ENCODE peak calls at places on chromosomes 1 and 21, in five cellular contexts. Y, T, B, V and D are unnamed samples.

GRCh38 chr1:20367626-20368025 is 77.0 kb downstream of the VWA5B1 start:
- DNase-seq in V (no peak), T (no peak), B (no peak), Y (no peak), D (no peak)

GRCh38 chr1:241611063-241611462 is 29.1 kb downstream of the CHML start:
- DNase-seq in B (peak; percentile 61), V (peak; percentile 29), Y (peak; percentile 72), T (no peak), D (peak; percentile 23)

GRCh38 chr1:19000065-19000464 is 43.6 kb upstream of the IFFO2 start:
- DNase-seq in V (no peak), B (no peak), Y (peak; percentile 80), T (no peak), D (no peak)

GRCh38 chr1:91863498-91863897 is 22.5 kb downstream of the TGFBR3 start:
- DNase-seq in B (no peak), T (no peak), V (no peak), Y (no peak), D (no peak)

GRCh38 chr1:21361506-21361905 is 71.2 kb upstream of the ECE1 start:
- DNase-seq in Y (no peak), V (no peak), T (no peak), B (no peak), D (no peak)

GRCh38 chr1:60251426-60251825 is 177.9 kb upstream of the C1orf87 start:
- DNase-seq in V (no peak), Y (no peak), B (no peak), T (no peak), D (no peak)

GRCh38 chr1:53135735-53136114 is 6.7 kb downstream of the SLC1A7 start:
- DNase-seq in T (no peak), B (peak; percentile 64), Y (no peak), V (no peak), D (no peak)

GRCh38 chr1:219710529-219711194 is 97.8 kb upstream of the ZC3H11B start:
- DNase-seq in B (no peak), T (no peak), V (no peak), Y (no peak), D (no peak)

GRCh38 chr1:181175955-181176354 is 87.5 kb downstream of the IER5 start:
- DNase-seq in V (no peak), T (no peak), Y (no peak), B (no peak), D (no peak)

GRCh38 chr1:246572795-246573194 is 6.5 kb downstream of the CNST start:
- DNase-seq in B (no peak), T (no peak), Y (no peak), V (no peak), D (no peak)

GRCh38 chr1:66283583-66284041 is 250.3 kb upstream of the SGIP1 start:
- DNase-seq in Y (no peak), V (no peak), T (peak; percentile 66), B (no peak), D (no peak)

GRCh38 chr21:31913191-31913608 is 40.4 kb downstream of the HUNK start:
- DNase-seq in Y (no peak), V (no peak), T (no peak), B (no peak), D (no peak)

GRCh38 chr1:3731951-3732746 is 20.1 kb upstream of the CCDC27 start:
- DNase-seq in V (no peak), T (no peak), B (no peak), Y (no peak), D (no peak)

GRCh38 chr1:28296401-28297220 is 32.2 kb upstream of the MED18 start:
- DNase-seq in V (no peak), Y (peak; percentile 88), T (no peak), B (peak; percentile 57), D (peak; percentile 79)

GRCh38 chr1:111745670-111746613 is 6.7 kb upstream of the INKA2 start:
- DNase-seq in V (no peak), T (no peak), Y (no peak), B (no peak), D (no peak)

GRCh38 chr1:238779676-238780075 is 606.7 kb upstream of the CHRM3 start:
- DNase-seq in Y (no peak), T (no peak), V (no peak), B (no peak), D (no peak)

GRCh38 chr1:61157420-61157987 is 75.1 kb downstream of the NFIA start:
- DNase-seq in Y (peak; percentile 85), B (no peak), V (peak; percentile 49), T (no peak), D (no peak)

GRCh38 chr1:17192394-17193221 is 12.3 kb upstream of the PADI1 start:
- DNase-seq in T (no peak), V (no peak), Y (no peak), B (no peak), D (no peak)

GRCh38 chr1:179091691-179092165 is 9.9 kb downstream of the TOR3A start:
- DNase-seq in Y (peak; percentile 62), V (no peak), T (no peak), B (no peak), D (no peak)

GRCh38 chr1:201751872-201752271 is 77.1 kb upstream of the IPO9 start:
- DNase-seq in Y (peak; percentile 58), T (no peak), B (no peak), V (no peak), D (no peak)

GRCh38 chr1:234478152-234478480 is 863 bp downstream of the TARBP1 start:
- DNase-seq in Y (peak; percentile 33), T (no peak), V (peak; percentile 82), B (peak; percentile 71), D (peak; percentile 77)

GRCh38 chr1:214026985-214027384 is 39.2 kb downstream of the PROX1 start:
- DNase-seq in B (no peak), Y (peak; percentile 29), V (no peak), T (no peak), D (no peak)

GRCh38 chr21:35697321-35697808 is 363.0 kb downstream of the SETD4 start:
- DNase-seq in T (no peak), Y (no peak), V (no peak), B (no peak), D (no peak)

GRCh38 chr1:17635811-17636210 is 96.3 kb downstream of the ARHGEF10L start:
- DNase-seq in V (no peak), Y (no peak), T (no peak), B (no peak), D (no peak)

GRCh38 chr1:8678688-8679410 is 138.6 kb downstream of the RERE start:
- DNase-seq in T (no peak), Y (no peak), V (no peak), B (no peak), D (no peak)

DNA sequence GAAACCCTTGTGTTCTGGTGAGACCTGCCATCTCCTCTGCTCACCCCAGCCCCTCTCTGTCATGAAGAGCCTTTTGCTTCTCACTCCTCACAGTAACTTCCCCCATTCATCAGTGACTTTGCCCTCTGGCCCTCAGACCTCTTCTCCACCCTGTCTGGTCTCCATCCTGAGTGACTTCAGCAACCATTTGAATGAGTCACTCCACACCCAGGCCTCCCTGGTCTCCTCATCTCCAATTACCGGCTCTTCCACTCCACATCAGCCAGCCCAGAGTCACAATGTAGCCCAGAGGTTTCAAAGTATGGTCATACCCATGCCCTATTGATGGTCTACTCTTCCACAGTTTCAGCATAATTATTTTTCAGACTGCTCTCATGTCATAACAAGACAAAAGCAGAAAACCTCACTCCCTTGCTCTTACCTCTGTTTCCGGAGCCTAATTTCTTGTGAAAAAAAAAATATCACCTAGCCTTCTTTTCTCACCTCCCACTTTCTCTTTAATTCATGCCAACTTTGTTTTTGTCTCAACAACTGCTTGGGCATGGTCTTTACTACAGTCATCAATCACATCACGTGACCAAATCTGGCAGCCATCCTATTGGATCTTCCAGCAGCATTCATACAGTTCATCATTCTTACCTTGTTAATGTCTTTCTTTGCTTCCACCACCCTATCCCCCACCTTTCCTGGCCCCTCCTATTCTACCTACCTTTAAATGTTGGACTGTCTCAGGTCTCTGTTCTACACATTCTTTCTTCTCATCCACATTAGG is 35.6 kb upstream of the NEK7 start:
- DNase-seq in V (no peak), T (no peak), B (no peak), Y (no peak), D (no peak)
- TF ChIP-seq FOXM1 in V (no peak), T (no peak), B (no peak), Y (no peak), D (no peak)

GRCh38 chr1:96863449-96863848 is 141.9 kb downstream of the PTBP2 start:
- DNase-seq in B (no peak), Y (no peak), T (no peak), V (no peak), D (no peak)
- TF ChIP-seq FOXM1 in B (no peak), Y (no peak), T (no peak), V (no peak), D (no peak)

GRCh38 chr1:23422313-23422877 is 2.2 kb downstream of the TCEA3 start:
- DNase-seq in B (peak; percentile 77), V (peak; percentile 73), Y (no peak), T (no peak), D (no peak)
- TF ChIP-seq FOXM1 in B (no peak), V (no peak), Y (no peak), T (no peak), D (no peak)

DNA sequence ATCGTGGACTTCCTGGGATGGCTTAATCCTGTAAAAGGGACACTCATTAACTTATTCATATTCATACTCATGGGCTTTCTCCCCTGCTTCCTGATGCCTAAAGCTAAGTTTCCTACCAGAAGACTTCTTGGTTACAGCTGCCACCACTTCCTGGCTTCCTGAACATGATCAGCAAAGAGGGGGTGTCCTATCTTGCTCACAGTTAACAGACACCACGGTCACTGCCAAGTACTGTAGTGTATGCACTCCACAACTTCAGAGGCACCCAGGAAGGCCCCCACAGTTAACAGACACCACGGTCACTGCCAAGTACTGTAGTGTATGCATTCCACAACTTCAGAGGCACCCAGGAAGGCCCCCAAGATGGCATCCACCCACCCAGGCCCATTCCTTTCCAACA is 177.8 kb downstream of the SIPA1L2 start:
- DNase-seq in Y (no peak), B (no peak), T (no peak), V (no peak), D (no peak)
- TF ChIP-seq FOXM1 in Y (no peak), B (no peak), T (no peak), V (no peak), D (no peak)